ENCODE peak calls at places on chromosomes 4 and X, in five cellular contexts. T, X, L, C and Y are unnamed samples.

GRCh38 chr4:5365071-5366008 is 314.1 kb downstream of the STK32B start:
- DNase-seq in X (peak), C (no peak), T (no peak), L (peak), Y (no peak)

GRCh38 chrX:6021316-6022091 is 207.2 kb downstream of the NLGN4X start:
- DNase-seq in C (no peak), T (peak), L (peak), X (peak), Y (peak)

GRCh38 chr4:32010221-32010620 is 1290.1 kb downstream of the PCDH7 start:
- DNase-seq in T (no peak), L (no peak), C (no peak), X (no peak), Y (no peak)

GRCh38 chr4:53854991-53855885 is 209.2 kb downstream of the CHIC2 start:
- DNase-seq in L (no peak), T (no peak), C (no peak), X (peak), Y (no peak)

GRCh38 chr4:48699470-48699869 is 80.6 kb downstream of the FRYL start:
- DNase-seq in T (no peak), X (no peak), C (no peak), L (no peak), Y (no peak)

GRCh38 chr4:74777531-74777930 is 16.8 kb downstream of the BTC start:
- DNase-seq in T (no peak), X (peak), L (no peak), C (no peak), Y (no peak)

GRCh38 chr4:21688596-21689265 is 259.8 kb downstream of the KCNIP4 start:
- DNase-seq in X (no peak), C (no peak), L (no peak), T (no peak), Y (no peak)

GRCh38 chr4:16448240-16448639 is 222.0 kb upstream of the TAPT1 start:
- DNase-seq in C (no peak), T (no peak), X (no peak), L (no peak), Y (no peak)

GRCh38 chrX:57905141-57905540 is 5.1 kb downstream of the ZXDA start:
- DNase-seq in C (no peak), X (no peak), T (no peak), L (no peak), Y (no peak)

GRCh38 chr4:73614468-73614867 is 5.8 kb downstream of the RASSF6 start:
- DNase-seq in L (no peak), C (no peak), T (no peak), X (no peak), Y (no peak)

GRCh38 chrX:55715847-55716246 is 1.7 kb upstream of the RRAGB start:
- DNase-seq in L (no peak), X (no peak), C (no peak), T (no peak), Y (no peak)

GRCh38 chr4:26573389-26573794 is 10.5 kb upstream of the TBC1D19 start:
- DNase-seq in X (no peak), T (no peak), C (no peak), L (no peak), Y (no peak)

GRCh38 chrX:54484666-54485065 is 11.4 kb downstream of the FGD1 start:
- DNase-seq in L (no peak), T (no peak), C (no peak), X (no peak), Y (no peak)

GRCh38 chr4:173343832-173344397 is 9.8 kb upstream of the HMGB2 start:
- DNase-seq in L (no peak), T (no peak), X (no peak), C (no peak), Y (no peak)

GRCh38 chr4:8342651-8343050 is 73.1 kb downstream of the HTRA3 start:
- DNase-seq in X (no peak), T (no peak), C (no peak), L (peak), Y (no peak)

GRCh38 chr4:7196283-7196651 is 3.9 kb downstream of the SORCS2 start:
- DNase-seq in X (no peak), T (no peak), C (no peak), L (no peak), Y (no peak)

GRCh38 chr4:137310593-137311490 is 221.5 kb downstream of the PCDH18 start:
- DNase-seq in X (peak), C (no peak), L (no peak), T (no peak), Y (no peak)

GRCh38 chr4:73869130-73870055 is at the start of gene CXCL1:
- DNase-seq in T (peak), C (peak), L (peak), X (no peak), Y (peak)

DNA sequence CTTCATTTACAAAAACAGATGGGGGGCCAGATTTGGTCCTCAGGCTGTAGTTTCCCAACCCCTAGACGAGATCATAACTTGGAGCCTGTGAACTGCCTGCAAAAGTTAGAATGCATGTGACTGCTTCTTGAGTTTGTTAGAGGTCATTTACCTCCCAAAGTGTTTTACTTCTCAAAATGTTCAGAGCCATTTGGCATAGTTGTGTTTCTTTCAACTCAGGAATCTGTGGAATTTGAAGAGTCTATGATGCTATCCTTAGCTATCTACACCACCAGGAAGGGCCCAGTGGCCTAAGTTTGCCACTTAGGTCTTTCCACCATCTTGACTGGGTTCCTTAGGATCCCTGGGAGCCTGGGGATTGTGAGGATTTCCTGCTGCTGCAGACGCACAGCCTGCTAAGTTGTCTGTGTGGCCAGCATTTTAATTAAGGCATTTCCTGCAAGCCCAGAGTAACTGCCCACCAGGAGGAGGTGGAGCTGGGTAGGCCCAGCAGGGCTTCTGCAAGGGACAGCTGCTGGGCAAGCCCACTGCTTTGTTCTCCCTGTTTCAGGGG is 53.1 kb downstream of the CCNI start:
- DNase-seq in L (no peak), X (peak), T (no peak), C (no peak), Y (peak)
- TF ChIP-seq CTCF in L (no peak), X (no peak), T (no peak), C (no peak), Y (no peak)

DNA sequence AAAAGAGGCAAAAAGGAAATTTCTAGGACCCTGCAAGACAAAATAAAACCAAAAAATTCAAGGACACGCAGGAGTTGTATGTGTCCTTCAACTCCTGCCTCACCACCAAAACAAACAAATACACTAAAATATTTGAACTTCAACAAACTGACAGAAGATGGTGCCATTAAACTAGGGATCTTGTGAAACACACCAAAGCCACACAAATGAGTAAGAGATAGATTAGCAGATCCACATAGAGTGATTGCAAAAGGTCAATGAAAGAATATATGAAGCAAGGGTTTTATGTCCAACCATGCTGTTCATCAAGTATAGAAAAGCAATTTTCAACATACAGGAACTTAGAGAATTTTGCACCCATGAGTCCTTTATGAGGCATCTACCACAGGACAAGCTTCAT is 40.1 kb upstream of the SCML1 start:
- DNase-seq in L (no peak), C (no peak), X (peak), T (no peak), Y (no peak)
- TF ChIP-seq CTCF in L (no peak), C (peak), X (no peak), T (no peak), Y (no peak)

DNA sequence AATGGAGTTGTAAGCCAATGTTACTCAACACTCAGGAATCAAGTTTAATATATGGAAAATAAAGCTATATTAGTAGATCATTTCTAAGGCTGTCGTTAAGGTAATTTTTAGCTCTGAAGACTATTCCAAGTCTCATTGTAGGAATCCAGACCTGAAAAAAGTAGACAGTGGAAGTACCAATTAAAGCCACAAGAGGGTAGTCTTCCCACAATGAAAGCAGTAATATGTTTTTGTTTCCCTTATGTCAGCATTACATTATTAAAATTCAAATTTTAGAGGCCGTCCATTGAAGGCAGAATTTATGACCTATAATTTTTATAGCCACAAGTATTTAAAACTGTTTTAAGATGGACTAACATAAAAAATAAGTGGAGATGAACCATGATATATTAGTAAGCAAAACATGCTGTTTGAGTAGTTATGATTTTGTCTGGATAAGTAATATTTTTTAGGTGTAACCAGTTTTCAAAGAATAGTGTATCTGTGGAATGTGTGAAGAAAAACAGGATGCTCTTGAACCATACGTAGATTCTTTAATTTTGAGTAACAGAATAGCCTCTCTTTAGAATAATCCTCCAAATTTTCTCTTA is 372.6 kb upstream of the TECRL start:
- DNase-seq in T (no peak), L (no peak), X (peak), C (no peak), Y (no peak)
- TF ChIP-seq CTCF in T (peak), L (no peak), X (peak), C (peak), Y (peak)

DNA sequence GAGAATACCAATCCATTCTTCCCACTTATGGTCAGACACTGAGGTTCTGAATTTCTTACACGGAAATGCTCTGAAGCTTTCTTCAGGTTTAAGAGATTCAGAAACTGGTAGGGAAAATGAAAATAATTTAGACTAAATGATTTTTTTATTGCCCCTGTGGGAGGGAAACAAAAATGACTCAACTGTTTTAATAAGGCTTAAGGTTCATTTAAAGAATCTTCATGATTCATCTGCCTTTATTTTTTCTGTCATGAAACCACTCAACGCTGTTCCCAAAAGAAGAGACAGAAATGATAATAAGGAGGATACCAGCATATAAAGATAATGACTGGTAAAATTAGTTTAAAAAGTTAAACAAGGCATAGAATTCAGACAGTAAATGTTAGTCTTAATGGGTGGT is 39.3 kb upstream of the FAM47B start:
- DNase-seq in T (no peak), L (no peak), C (no peak), X (peak), Y (no peak)
- TF ChIP-seq CTCF in T (no peak), L (no peak), C (no peak), X (no peak), Y (no peak)

GRCh38 chrX:154758696-154759095 is 4.0 kb upstream of the DKC1 start:
- DNase-seq in X (no peak), C (no peak), T (no peak), L (no peak), Y (no peak)
- TF ChIP-seq CTCF in X (no peak), C (no peak), T (no peak), L (no peak), Y (no peak)

GRCh38 chr4:87524456-87524855 is 4.7 kb downstream of the SPARCL1 start:
- DNase-seq in X (no peak), T (no peak), L (no peak), C (no peak), Y (no peak)

GRCh38 chr4:87521757-87522374 is 7.3 kb downstream of the SPARCL1 start:
- DNase-seq in T (no peak), L (no peak), X (peak), C (no peak), Y (no peak)

GRCh38 chr4:87527446-87528240 is 1.5 kb downstream of the SPARCL1 start:
- DNase-seq in L (no peak), T (no peak), X (peak), C (peak), Y (no peak)

GRCh38 chr4:87525636-87526035 is 3.5 kb downstream of the SPARCL1 start:
- DNase-seq in C (no peak), L (no peak), X (peak), T (no peak), Y (no peak)

DNA sequence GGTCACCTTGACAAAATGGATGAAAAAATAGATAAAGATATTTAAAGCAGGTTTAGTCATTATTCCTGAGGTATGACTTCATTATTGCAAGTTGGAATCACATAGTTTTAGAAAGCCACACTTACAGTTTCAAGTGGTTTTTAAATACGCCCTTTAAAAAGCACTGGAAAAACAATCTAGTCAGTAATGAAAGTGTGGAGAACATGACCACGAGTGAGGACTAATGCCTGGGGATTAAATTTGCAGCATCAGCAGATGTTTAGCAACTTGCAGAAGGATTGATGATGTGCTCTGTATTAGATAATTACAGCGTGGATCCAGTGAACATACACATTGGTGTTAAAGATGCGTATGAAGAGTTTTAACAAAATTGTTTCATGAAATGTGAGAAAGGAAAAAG is 5.9 kb downstream of the SPARCL1 start:
- DNase-seq in X (no peak), C (no peak), T (no peak), L (no peak), Y (no peak)
- TF ChIP-seq CTCF in X (no peak), C (no peak), T (no peak), L (no peak), Y (no peak)

GRCh38 chr4:180832086-180832485 is 1411.1 kb upstream of the TENM3 start:
- DNase-seq in C (no peak), X (no peak), L (no peak), T (no peak), Y (no peak)
- TF ChIP-seq CTCF in C (no peak), X (peak), L (no peak), T (peak), Y (peak)

DNA sequence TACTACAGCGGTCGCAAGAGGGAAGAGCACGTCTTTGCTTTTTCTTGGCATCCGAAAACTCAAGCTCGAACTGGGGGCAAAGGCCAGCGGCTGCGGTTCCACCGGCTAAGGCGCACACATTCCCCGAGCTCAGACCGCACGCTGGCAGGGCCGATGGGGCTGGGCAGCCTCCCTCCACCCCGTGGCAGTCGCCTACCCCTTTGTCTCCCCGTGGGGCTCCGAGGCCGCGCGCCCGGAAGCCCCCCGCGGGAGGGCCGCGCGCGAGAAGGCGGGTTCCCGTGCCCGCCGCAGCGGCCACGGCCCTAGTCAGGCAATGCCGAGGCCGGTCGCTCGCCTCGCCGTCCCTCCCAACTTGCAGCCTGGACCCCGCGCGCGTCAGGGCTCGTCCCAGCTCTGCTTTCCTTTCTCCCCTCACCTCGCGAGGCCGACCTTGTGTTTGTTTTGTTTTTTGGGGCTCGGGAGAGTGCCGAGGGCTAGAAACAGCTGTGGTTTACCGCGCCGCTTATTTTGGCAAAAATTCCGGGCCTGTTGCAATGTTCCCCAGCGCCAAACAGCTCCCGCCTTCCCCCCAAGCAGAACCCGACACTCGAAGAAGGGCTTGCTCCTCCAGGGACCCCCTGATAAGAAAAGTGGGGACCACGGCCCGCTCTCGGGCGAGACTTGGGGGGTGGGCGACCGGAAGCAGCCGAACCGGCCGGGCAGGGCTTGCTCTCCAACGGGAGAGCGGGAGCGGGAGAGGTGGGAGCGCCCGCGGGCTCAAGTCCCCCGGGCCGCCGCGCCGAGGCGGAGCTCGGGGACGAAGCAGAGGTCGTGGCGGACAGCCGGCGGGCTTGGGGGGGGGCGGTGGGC is 553 bp upstream of the N4BP2 start:
- DNase-seq in T (peak), C (peak), L (peak), X (peak), Y (peak)
- TF ChIP-seq CTCF in T (no peak), C (no peak), L (no peak), X (no peak), Y (no peak)

GRCh38 chr4:45199736-45200135 is 473.4 kb upstream of the GNPDA2 start:
- DNase-seq in C (no peak), T (no peak), L (no peak), X (no peak), Y (no peak)
- TF ChIP-seq CTCF in C (no peak), T (no peak), L (no peak), X (no peak), Y (no peak)